ENCODE peak calls at places on chromosomes 16 and 17, in nine cellular contexts. One of them, this sample, is unnamed.

GRCh38 chr16:64459402-64459801 is 662.5 kb downstream of the CDH11 start:
- DNase-seq in AG04450: no peak
- DNase-seq in AG09309: no peak
- DNase-seq in HepG2: no peak
- DNase-seq in suprapubic skin: no peak
- DNase-seq in MM.1S: no peak
- DNase-seq in transverse colon: no peak
- DNase-seq in neural progenitor cell: no peak
- DNase-seq in CD8-positive, alpha-beta T cell: no peak
- DNase-seq in this sample: no peak

GRCh38 chr17:43003542-43004172 is 2.9 kb upstream of the IFI35 start:
- DNase-seq in AG04450: no peak
- DNase-seq in AG09309: no peak
- DNase-seq in HepG2: peak
- DNase-seq in suprapubic skin: no peak
- DNase-seq in MM.1S: no peak
- DNase-seq in transverse colon: no peak
- DNase-seq in neural progenitor cell: no peak
- DNase-seq in CD8-positive, alpha-beta T cell: no peak
- DNase-seq in this sample: no peak

GRCh38 chr17:37039269-37039668 is 90.5 kb downstream of the AATF start:
- DNase-seq in AG04450: no peak
- DNase-seq in AG09309: no peak
- DNase-seq in HepG2: no peak
- DNase-seq in suprapubic skin: no peak
- DNase-seq in MM.1S: no peak
- DNase-seq in transverse colon: no peak
- DNase-seq in neural progenitor cell: no peak
- DNase-seq in CD8-positive, alpha-beta T cell: no peak
- DNase-seq in this sample: no peak

GRCh38 chr17:39719563-39719962 is 10.8 kb downstream of the MIEN1 start:
- DNase-seq in AG04450: no peak
- DNase-seq in AG09309: no peak
- DNase-seq in HepG2: no peak
- DNase-seq in suprapubic skin: no peak
- DNase-seq in MM.1S: no peak
- DNase-seq in transverse colon: peak
- DNase-seq in neural progenitor cell: no peak
- DNase-seq in CD8-positive, alpha-beta T cell: no peak
- DNase-seq in this sample: no peak

GRCh38 chr16:17469742-17470001 is 1.1 kb downstream of the XYLT1 start:
- DNase-seq in AG04450: no peak
- DNase-seq in AG09309: no peak
- DNase-seq in HepG2: no peak
- DNase-seq in suprapubic skin: no peak
- DNase-seq in MM.1S: peak
- DNase-seq in transverse colon: no peak
- DNase-seq in neural progenitor cell: no peak
- DNase-seq in CD8-positive, alpha-beta T cell: no peak
- DNase-seq in this sample: no peak

GRCh38 chr16:8887952-8888560 is 5.9 kb downstream of the LITAFD start:
- DNase-seq in AG04450: no peak
- DNase-seq in AG09309: no peak
- DNase-seq in HepG2: peak
- DNase-seq in suprapubic skin: no peak
- DNase-seq in MM.1S: no peak
- DNase-seq in transverse colon: no peak
- DNase-seq in neural progenitor cell: no peak
- DNase-seq in CD8-positive, alpha-beta T cell: no peak
- DNase-seq in this sample: peak

GRCh38 chr16:75238132-75238852 is 13.1 kb downstream of the BCAR1 start:
- DNase-seq in AG04450: peak
- DNase-seq in AG09309: peak
- DNase-seq in HepG2: peak
- DNase-seq in suprapubic skin: no peak
- DNase-seq in MM.1S: no peak
- DNase-seq in transverse colon: peak
- DNase-seq in neural progenitor cell: peak
- DNase-seq in CD8-positive, alpha-beta T cell: no peak
- DNase-seq in this sample: no peak

GRCh38 chr17:76710863-76711611 is at the start of gene MXRA7:
- DNase-seq in AG04450: no peak
- DNase-seq in AG09309: no peak
- DNase-seq in HepG2: no peak
- DNase-seq in suprapubic skin: peak
- DNase-seq in MM.1S: peak
- DNase-seq in transverse colon: peak
- DNase-seq in neural progenitor cell: peak
- DNase-seq in CD8-positive, alpha-beta T cell: peak
- DNase-seq in this sample: no peak

GRCh38 chr16:46789075-46789474 is 40.9 kb upstream of the MYLK3 start:
- DNase-seq in AG04450: no peak
- DNase-seq in AG09309: no peak
- DNase-seq in HepG2: peak
- DNase-seq in suprapubic skin: no peak
- DNase-seq in MM.1S: no peak
- DNase-seq in transverse colon: no peak
- DNase-seq in neural progenitor cell: no peak
- DNase-seq in CD8-positive, alpha-beta T cell: no peak
- DNase-seq in this sample: no peak
- H3K4me3 ChIP-seq in AG04450: no peak
- H3K4me3 ChIP-seq in AG09309: no peak
- H3K4me3 ChIP-seq in HepG2: peak
- H3K4me3 ChIP-seq in suprapubic skin: no peak
- H3K4me3 ChIP-seq in MM.1S: no peak
- H3K4me3 ChIP-seq in transverse colon: no peak
- H3K4me3 ChIP-seq in neural progenitor cell: no peak
- H3K4me3 ChIP-seq in CD8-positive, alpha-beta T cell: no peak
- H3K4me3 ChIP-seq in this sample: no peak

GRCh38 chr16:67841198-67841815 is 813 bp upstream of the THAP11 start:
- DNase-seq in AG04450: no peak
- DNase-seq in AG09309: no peak
- DNase-seq in HepG2: no peak
- DNase-seq in suprapubic skin: no peak
- DNase-seq in MM.1S: no peak
- DNase-seq in transverse colon: no peak
- DNase-seq in neural progenitor cell: no peak
- DNase-seq in CD8-positive, alpha-beta T cell: no peak
- DNase-seq in this sample: no peak

GRCh38 chr16:67841816-67842508 is at the start of gene THAP11:
- DNase-seq in AG04450: peak
- DNase-seq in AG09309: peak
- DNase-seq in HepG2: peak
- DNase-seq in suprapubic skin: peak
- DNase-seq in MM.1S: peak
- DNase-seq in transverse colon: peak
- DNase-seq in neural progenitor cell: peak
- DNase-seq in CD8-positive, alpha-beta T cell: peak
- DNase-seq in this sample: peak

GRCh38 chr16:67844441-67844840 is 2.3 kb upstream of the NUTF2 start:
- DNase-seq in AG04450: no peak
- DNase-seq in AG09309: no peak
- DNase-seq in HepG2: no peak
- DNase-seq in suprapubic skin: no peak
- DNase-seq in MM.1S: no peak
- DNase-seq in transverse colon: no peak
- DNase-seq in neural progenitor cell: peak
- DNase-seq in CD8-positive, alpha-beta T cell: no peak
- DNase-seq in this sample: no peak

GRCh38 chr16:67843343-67843765 is 1.2 kb downstream of the THAP11 start:
- DNase-seq in AG04450: no peak
- DNase-seq in AG09309: no peak
- DNase-seq in HepG2: no peak
- DNase-seq in suprapubic skin: no peak
- DNase-seq in MM.1S: no peak
- DNase-seq in transverse colon: no peak
- DNase-seq in neural progenitor cell: no peak
- DNase-seq in CD8-positive, alpha-beta T cell: no peak
- DNase-seq in this sample: no peak

DNA sequence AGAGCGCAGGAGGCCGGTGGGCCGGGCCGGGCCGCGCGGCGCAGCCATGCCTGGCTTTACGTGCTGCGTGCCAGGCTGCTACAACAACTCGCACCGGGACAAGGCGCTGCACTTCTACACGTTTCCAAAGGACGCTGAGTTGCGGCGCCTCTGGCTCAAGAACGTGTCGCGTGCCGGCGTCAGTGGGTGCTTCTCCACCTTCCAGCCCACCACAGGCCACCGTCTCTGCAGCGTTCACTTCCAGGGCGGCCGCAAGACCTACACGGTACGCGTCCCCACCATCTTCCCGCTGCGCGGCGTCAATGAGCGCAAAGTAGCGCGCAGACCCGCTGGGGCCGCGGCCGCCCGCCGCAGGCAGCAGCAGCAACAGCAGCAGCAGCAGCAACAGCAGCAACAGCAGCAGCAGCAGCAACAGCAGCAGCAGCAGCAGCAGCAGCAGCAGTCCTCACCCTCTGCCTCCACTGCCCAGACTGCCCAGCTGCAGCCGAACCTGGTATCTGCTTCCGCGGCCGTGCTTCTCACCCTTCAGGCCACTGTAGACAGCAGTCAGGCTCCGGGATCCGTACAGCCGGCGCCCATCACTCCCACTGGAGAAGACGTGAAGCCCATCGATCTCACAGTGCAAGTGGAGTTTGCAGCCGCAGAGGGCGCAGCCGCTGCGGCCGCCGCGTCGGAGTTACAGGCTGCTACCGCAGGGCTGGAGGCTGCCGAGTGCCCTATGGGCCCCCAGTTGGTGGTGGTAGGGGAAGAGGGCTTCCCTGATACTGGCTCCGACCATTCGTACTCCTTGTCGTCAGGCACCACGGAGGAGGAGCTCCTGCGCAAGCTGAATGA is 606 bp downstream of the THAP11 start:
- DNase-seq in AG04450: no peak
- DNase-seq in AG09309: no peak
- DNase-seq in HepG2: peak
- DNase-seq in suprapubic skin: no peak
- DNase-seq in MM.1S: peak
- DNase-seq in transverse colon: peak
- DNase-seq in neural progenitor cell: peak
- DNase-seq in CD8-positive, alpha-beta T cell: peak
- DNase-seq in this sample: no peak
- TF ChIP-seq CTCF in AG04450: peak
- TF ChIP-seq CTCF in AG09309: peak
- TF ChIP-seq CTCF in HepG2: peak
- TF ChIP-seq CTCF in suprapubic skin: peak
- TF ChIP-seq CTCF in MM.1S: peak
- TF ChIP-seq CTCF in transverse colon: no peak
- TF ChIP-seq CTCF in neural progenitor cell: peak
- TF ChIP-seq CTCF in CD8-positive, alpha-beta T cell: no peak
- TF ChIP-seq CTCF in this sample: peak

GRCh38 chr16:31538199-31538598 is 10.5 kb downstream of the AHSP start:
- DNase-seq in AG04450: no peak
- DNase-seq in AG09309: no peak
- DNase-seq in HepG2: no peak
- DNase-seq in suprapubic skin: no peak
- DNase-seq in MM.1S: no peak
- DNase-seq in transverse colon: no peak
- DNase-seq in neural progenitor cell: no peak
- DNase-seq in CD8-positive, alpha-beta T cell: no peak
- DNase-seq in this sample: no peak

GRCh38 chr16:31535737-31536136 is 8.0 kb downstream of the AHSP start:
- DNase-seq in AG04450: no peak
- DNase-seq in AG09309: no peak
- DNase-seq in HepG2: no peak
- DNase-seq in suprapubic skin: no peak
- DNase-seq in MM.1S: no peak
- DNase-seq in transverse colon: no peak
- DNase-seq in neural progenitor cell: no peak
- DNase-seq in CD8-positive, alpha-beta T cell: no peak
- DNase-seq in this sample: no peak

GRCh38 chr16:31532120-31532519 is 4.4 kb downstream of the AHSP start:
- DNase-seq in AG04450: no peak
- DNase-seq in AG09309: no peak
- DNase-seq in HepG2: no peak
- DNase-seq in suprapubic skin: no peak
- DNase-seq in MM.1S: no peak
- DNase-seq in transverse colon: no peak
- DNase-seq in neural progenitor cell: no peak
- DNase-seq in CD8-positive, alpha-beta T cell: no peak
- DNase-seq in this sample: no peak

GRCh38 chr16:31537362-31537921 is 9.7 kb downstream of the AHSP start:
- DNase-seq in AG04450: no peak
- DNase-seq in AG09309: no peak
- DNase-seq in HepG2: no peak
- DNase-seq in suprapubic skin: no peak
- DNase-seq in MM.1S: no peak
- DNase-seq in transverse colon: no peak
- DNase-seq in neural progenitor cell: peak
- DNase-seq in CD8-positive, alpha-beta T cell: no peak
- DNase-seq in this sample: no peak

DNA sequence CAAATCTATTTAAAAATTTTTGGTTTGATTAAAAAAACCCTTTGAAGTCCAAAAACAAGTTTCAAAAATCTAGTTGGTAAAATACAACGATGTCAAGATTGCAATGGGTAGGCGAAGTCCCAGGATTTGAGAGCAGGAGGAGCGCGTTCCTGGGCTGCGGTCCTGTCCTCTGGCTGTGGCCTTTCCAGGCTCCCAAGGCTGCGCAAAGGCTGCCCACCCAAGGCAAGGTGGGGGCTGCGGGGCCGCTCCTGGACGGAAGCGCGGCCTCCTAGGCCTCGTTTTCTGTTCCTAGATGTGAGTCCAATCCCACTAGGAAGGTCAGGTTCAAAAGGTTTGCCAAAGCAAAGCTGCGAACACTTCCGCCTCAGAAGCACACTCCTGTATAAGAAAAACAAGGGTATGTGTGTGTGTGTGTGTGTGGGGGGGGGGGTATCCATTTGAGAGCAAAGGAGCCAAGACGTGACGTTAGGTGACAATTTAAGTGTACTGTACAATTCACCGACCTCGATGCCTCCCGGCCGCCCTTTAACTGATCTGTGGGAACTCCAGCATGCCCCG is 9.2 kb downstream of the AHSP start:
- DNase-seq in AG04450: no peak
- DNase-seq in AG09309: no peak
- DNase-seq in HepG2: no peak
- DNase-seq in suprapubic skin: no peak
- DNase-seq in MM.1S: no peak
- DNase-seq in transverse colon: no peak
- DNase-seq in neural progenitor cell: no peak
- DNase-seq in CD8-positive, alpha-beta T cell: no peak
- DNase-seq in this sample: no peak
- H3K4me3 ChIP-seq in AG04450: no peak
- H3K4me3 ChIP-seq in AG09309: no peak
- H3K4me3 ChIP-seq in HepG2: peak
- H3K4me3 ChIP-seq in suprapubic skin: peak
- H3K4me3 ChIP-seq in MM.1S: no peak
- H3K4me3 ChIP-seq in transverse colon: no peak
- H3K4me3 ChIP-seq in neural progenitor cell: peak
- H3K4me3 ChIP-seq in CD8-positive, alpha-beta T cell: no peak
- H3K4me3 ChIP-seq in this sample: no peak

DNA sequence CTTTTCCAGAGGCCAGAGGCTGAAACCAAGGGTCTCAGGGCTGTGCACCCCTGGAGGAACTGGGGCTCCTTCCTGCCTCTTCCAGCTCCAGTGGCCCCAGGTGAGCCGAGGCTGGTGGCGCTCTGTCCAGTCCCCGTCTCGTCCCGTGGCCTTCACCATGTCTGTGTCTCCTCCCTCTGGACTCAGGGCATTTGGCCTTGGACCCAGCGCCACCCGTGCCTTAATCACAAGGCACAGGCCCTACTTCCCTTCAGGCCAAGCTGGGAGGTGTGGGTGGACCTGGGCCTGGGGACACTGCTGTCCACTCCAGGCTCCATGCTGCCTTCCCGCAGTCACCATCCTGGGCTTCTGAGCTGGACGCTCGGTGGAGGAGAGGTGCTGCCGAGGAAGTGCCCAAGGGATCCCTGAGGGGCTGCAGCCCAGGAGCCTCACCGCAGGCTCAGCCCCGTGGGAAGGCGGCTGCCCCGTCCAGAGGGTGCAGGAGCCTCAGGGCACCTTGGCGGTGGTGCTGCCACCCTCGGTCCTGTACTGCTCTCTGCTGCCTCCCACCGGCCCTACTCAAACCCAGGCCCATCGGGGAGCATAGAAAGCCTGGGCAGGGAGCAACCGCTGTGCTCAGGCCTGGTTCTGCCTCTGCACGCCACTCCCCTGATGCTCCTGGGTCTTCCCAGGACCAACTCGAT is 9.6 kb upstream of the APRT start:
- DNase-seq in AG04450: no peak
- DNase-seq in AG09309: no peak
- DNase-seq in HepG2: no peak
- DNase-seq in suprapubic skin: no peak
- DNase-seq in MM.1S: no peak
- DNase-seq in transverse colon: no peak
- DNase-seq in neural progenitor cell: no peak
- DNase-seq in CD8-positive, alpha-beta T cell: no peak
- DNase-seq in this sample: no peak
- TF ChIP-seq CTCF in AG04450: peak
- TF ChIP-seq CTCF in AG09309: no peak
- TF ChIP-seq CTCF in HepG2: peak
- TF ChIP-seq CTCF in suprapubic skin: no peak
- TF ChIP-seq CTCF in MM.1S: peak
- TF ChIP-seq CTCF in transverse colon: no peak
- TF ChIP-seq CTCF in neural progenitor cell: no peak
- TF ChIP-seq CTCF in CD8-positive, alpha-beta T cell: no peak
- TF ChIP-seq CTCF in this sample: no peak

This sample was measured in BJ.